ENCODE peak calls at places on chromosomes 1 and 21, in four cellular contexts. H is transverse colon, X is germinal center, T is ELF-1. F is an unnamed sample.

GRCh38 chr1:215958836-215959235 is 391.7 kb downstream of the KCTD3 start:
- DNase-seq in H (no peak), X (no peak), T (no peak), F (no peak)

GRCh38 chr1:12658531-12659453 is 14.9 kb downstream of the AADACL4 start:
- DNase-seq in H (peak; percentile 75), X (peak; percentile 87), T (peak; percentile 86), F (peak; percentile 54)

GRCh38 chr1:84758968-84759491 is 68.8 kb upstream of the SSX2IP start:
- DNase-seq in H (no peak), X (no peak), T (no peak), F (no peak)

GRCh38 chr1:94022471-94023189 is 98.3 kb downstream of the ABCA4 start:
- DNase-seq in H (no peak), X (no peak), T (no peak), F (no peak)

GRCh38 chr1:38003261-38004250 is 1.8 kb downstream of the FHL3 start:
- DNase-seq in H (no peak), X (no peak), T (no peak), F (no peak)

GRCh38 chr21:36428789-36429671 is 43.8 kb downstream of the CHAF1B start:
- DNase-seq in H (no peak), X (no peak), T (no peak), F (no peak)

GRCh38 chr1:55418625-55419024 is 203.5 kb upstream of the USP24 start:
- DNase-seq in H (no peak), X (no peak), T (no peak), F (no peak)

GRCh38 chr1:202952818-202953217 is 5.3 kb downstream of the ADIPOR1 start:
- DNase-seq in H (peak; percentile 38), X (no peak), T (no peak), F (no peak)

GRCh38 chr1:230125633-230126528 is 58.8 kb downstream of the GALNT2 start:
- DNase-seq in H (no peak), X (no peak), T (no peak), F (no peak)

GRCh38 chr21:44653656-44654575 is 543 bp downstream of the KRTAP12-4 start:
- DNase-seq in H (no peak), X (no peak), T (no peak), F (no peak)